ENCODE peak calls at places on chromosomes 5 and 9, in four cellular contexts. K, R, Q and V are unnamed samples. For H3K9me3, the result is how much of the 10 kb centered on the place peaks cover.

GRCh38 chr9:17470015-17470414 is 108.9 kb upstream of the SH3GL2 start:
- DNase-seq in K (no peak), R (no peak), Q (no peak), V (no peak)

GRCh38 chr9:129211686-129212085 is 33.6 kb upstream of the IER5L start:
- DNase-seq in K (no peak), R (no peak), Q (no peak), V (no peak)

GRCh38 chr9:27276182-27277030 is 20.5 kb downstream of the EQTN start:
- DNase-seq in K (peak), R (no peak), Q (no peak), V (peak)

GRCh38 chr5:32810812-32811211 is 99.7 kb downstream of the NPR3 start:
- DNase-seq in K (no peak), R (no peak), Q (no peak), V (no peak)

GRCh38 chr5:59829389-59829788 is 64.1 kb downstream of the PDE4D start:
- DNase-seq in K (no peak), R (no peak), Q (no peak), V (no peak)

GRCh38 chr5:91266184-91266705 is 116.9 kb downstream of the ARRDC3 start:
- DNase-seq in K (no peak), R (no peak), Q (no peak), V (no peak)

GRCh38 chr5:77638763-77639451 is 394 bp upstream of the OTP start:
- DNase-seq in K (peak), R (no peak), Q (no peak), V (no peak)

GRCh38 chr5:111774525-111774924 is 17.5 kb upstream of the NREP start:
- DNase-seq in K (peak), R (no peak), Q (no peak), V (no peak)

GRCh38 chr5:37448941-37449340 is 69.8 kb downstream of the WDR70 start:
- DNase-seq in K (no peak), R (no peak), Q (no peak), V (no peak)

GRCh38 chr5:83721878-83722779 is 1.5 kb upstream of the HAPLN1 start:
- DNase-seq in K (peak), R (peak), Q (peak), V (no peak)

GRCh38 chr5:176382721-176383120 is 5.7 kb downstream of the NOP16 start:
- DNase-seq in K (no peak), R (peak), Q (peak), V (no peak)

GRCh38 chr5:67089200-67089725 is 107.3 kb downstream of the CD180 start:
- DNase-seq in K (peak), R (no peak), Q (no peak), V (no peak)

GRCh38 chr9:132673355-132673754 is 3.1 kb downstream of the GTF3C4 start:
- DNase-seq in K (peak), R (no peak), Q (no peak), V (no peak)

GRCh38 chr9:133130721-133131244 is 9.7 kb upstream of the RALGDS start:
- DNase-seq in K (no peak), R (no peak), Q (no peak), V (no peak)

GRCh38 chr9:112849363-112849922 is 41.2 kb downstream of the SLC46A2 start:
- DNase-seq in K (no peak), R (no peak), Q (no peak), V (no peak)

GRCh38 chr9:35870351-35870923 is at the start of gene OR13J1:
- DNase-seq in K (no peak), R (no peak), Q (no peak), V (no peak)

GRCh38 chr9:125183054-125183453 is 6.5 kb downstream of the PPP6C start:
- DNase-seq in K (no peak), R (no peak), Q (no peak), V (no peak)

GRCh38 chr9:120742951-120743416 is 28.7 kb upstream of the MEGF9 start:
- DNase-seq in K (peak), R (no peak), Q (no peak), V (no peak)

GRCh38 chr5:96924016-96924443 is 11.8 kb upstream of the LNPEP start:
- DNase-seq in K (no peak), R (no peak), Q (no peak), V (no peak)

GRCh38 chr5:62284946-62285891 is 20.8 kb upstream of the KIF2A start:
- DNase-seq in K (no peak), R (no peak), Q (no peak), V (no peak)

GRCh38 chr9:5832093-5832542 is 799 bp downstream of the ERMP1 start:
- DNase-seq in K (no peak), R (no peak), Q (no peak), V (no peak)

GRCh38 chr9:83041771-83042170 is 21.2 kb downstream of the RASEF start:
- DNase-seq in K (no peak), R (no peak), Q (no peak), V (no peak)

GRCh38 chr5:15574806-15575205 is 74.8 kb downstream of the FBXL7 start:
- DNase-seq in K (no peak), R (no peak), Q (no peak), V (no peak)

GRCh38 chr5:157267025-157267424 is 1.1 kb downstream of the CYFIP2 start:
- DNase-seq in K (no peak), R (no peak), Q (no peak), V (no peak)

GRCh38 chr5:59360130-59360555 is 533.4 kb downstream of the PDE4D start:
- DNase-seq in K (no peak), R (no peak), Q (no peak), V (no peak)

DNA sequence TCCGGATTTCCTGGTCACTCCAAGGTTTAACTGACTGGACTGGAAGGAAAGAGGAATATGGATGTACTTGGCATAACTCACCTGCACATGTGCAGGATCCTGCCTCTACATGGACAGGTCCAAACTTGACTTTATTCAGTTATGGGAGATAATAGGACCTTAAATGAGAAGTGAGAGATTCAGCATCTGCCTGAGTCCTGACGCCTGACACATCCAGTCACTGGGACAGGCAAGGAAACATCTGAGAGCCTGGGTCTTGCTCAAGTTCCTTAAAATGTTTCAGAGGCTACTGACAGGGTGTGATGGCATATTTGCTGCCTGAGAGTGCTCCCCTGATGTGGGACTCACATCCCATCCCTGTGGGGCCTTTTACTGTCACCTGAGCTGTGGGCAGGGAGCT is 34.9 kb downstream of the ZNF354A start:
- DNase-seq in K (no peak), R (no peak), Q (no peak), V (no peak)
- H3K9me3 ChIP-seq in K (under half), R (under half), Q (under half), V (under half)

DNA sequence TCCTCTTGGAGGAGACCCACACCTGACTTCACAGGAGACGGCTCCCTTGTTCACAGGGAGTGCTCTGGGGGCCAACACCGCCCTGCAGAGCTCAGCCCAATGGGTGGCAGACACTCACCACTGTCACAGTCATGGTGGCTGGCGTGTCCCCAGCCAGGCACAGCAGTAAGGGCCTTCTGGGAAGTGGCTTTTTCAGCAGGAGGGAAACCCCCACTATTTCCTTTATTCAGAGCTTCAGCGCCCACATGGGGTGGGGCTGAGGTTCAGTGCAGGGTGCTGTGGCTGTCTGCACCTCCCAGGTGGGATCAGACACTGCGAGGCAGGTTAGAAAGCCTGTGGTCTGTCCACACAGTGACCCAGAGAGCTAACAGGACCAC is 3.6 kb upstream of the SNAPC4 start:
- DNase-seq in K (no peak), R (no peak), Q (no peak), V (no peak)
- H3K4me3 ChIP-seq in K (no peak), R (no peak), Q (no peak), V (no peak)

GRCh38 chr9:74102702-74103101 is 394.4 kb upstream of the RORB start:
- DNase-seq in K (no peak), R (no peak), Q (no peak), V (no peak)

GRCh38 chr9:74094766-74095165 is 402.4 kb upstream of the RORB start:
- DNase-seq in K (no peak), R (no peak), Q (no peak), V (no peak)

GRCh38 chr9:74095925-74096324 is 401.2 kb upstream of the RORB start:
- DNase-seq in K (no peak), R (no peak), Q (no peak), V (no peak)

GRCh38 chr9:74096420-74096819 is 400.7 kb upstream of the RORB start:
- DNase-seq in K (no peak), R (no peak), Q (no peak), V (no peak)

DNA sequence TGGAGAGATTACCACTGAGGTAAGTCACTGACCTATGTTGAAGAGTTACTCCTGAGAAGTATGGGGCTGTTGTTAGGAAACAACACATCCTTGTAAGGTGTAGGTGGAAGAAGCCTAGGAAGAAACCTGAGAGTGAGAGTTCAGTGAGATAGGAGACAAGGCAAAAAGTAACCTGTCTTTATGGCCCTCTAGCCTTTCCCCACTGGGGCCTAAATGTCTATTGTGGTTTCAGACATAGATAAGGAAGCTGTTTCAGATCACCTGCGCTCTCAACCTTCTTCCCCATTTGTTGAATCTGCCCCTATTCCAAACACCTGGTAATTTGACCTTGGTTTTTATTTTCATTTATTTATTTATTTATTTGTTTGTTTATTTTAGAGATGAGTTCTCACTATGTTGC is 397.1 kb upstream of the RORB start:
- DNase-seq in K (no peak), R (no peak), Q (no peak), V (no peak)
- H3K9me3 ChIP-seq in K (under half), R (under half), Q (under half), V (under half)

GRCh38 chr5:180314106-180314505 is 22.2 kb upstream of the MAPK9 start:
- DNase-seq in K (no peak), R (no peak), Q (no peak), V (no peak)
- H3K4me3 ChIP-seq in K (no peak), R (peak), Q (no peak), V (peak)

GRCh38 chr9:118533101-118533500 is 828.9 kb downstream of the TLR4 start:
- DNase-seq in K (no peak), R (no peak), Q (no peak), V (no peak)

GRCh38 chr9:118533850-118534249 is 829.6 kb downstream of the TLR4 start:
- DNase-seq in K (no peak), R (no peak), Q (no peak), V (no peak)

DNA sequence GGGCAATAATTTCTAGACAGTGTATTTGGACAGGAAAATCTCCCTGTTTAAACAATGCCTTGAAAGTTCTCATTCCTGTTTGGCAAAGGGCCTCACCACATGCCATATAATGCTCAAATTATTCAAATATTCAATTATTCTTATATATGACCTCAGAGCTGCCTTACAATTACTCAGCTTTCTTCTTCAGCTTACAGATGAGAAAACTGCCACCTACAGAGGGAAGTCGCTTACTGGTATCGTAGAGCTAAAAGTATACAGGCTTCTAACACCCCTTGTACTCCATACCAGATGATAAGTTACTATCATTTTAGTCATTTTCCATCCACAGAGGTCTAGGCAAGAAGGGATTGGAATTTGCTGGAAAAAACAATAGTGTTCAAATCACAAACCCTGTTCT is 830.3 kb downstream of the BRINP1 start:
- DNase-seq in K (no peak), R (no peak), Q (no peak), V (no peak)
- H3K9me3 ChIP-seq in K (under half), R (under half), Q (under half), V (under half)

DNA sequence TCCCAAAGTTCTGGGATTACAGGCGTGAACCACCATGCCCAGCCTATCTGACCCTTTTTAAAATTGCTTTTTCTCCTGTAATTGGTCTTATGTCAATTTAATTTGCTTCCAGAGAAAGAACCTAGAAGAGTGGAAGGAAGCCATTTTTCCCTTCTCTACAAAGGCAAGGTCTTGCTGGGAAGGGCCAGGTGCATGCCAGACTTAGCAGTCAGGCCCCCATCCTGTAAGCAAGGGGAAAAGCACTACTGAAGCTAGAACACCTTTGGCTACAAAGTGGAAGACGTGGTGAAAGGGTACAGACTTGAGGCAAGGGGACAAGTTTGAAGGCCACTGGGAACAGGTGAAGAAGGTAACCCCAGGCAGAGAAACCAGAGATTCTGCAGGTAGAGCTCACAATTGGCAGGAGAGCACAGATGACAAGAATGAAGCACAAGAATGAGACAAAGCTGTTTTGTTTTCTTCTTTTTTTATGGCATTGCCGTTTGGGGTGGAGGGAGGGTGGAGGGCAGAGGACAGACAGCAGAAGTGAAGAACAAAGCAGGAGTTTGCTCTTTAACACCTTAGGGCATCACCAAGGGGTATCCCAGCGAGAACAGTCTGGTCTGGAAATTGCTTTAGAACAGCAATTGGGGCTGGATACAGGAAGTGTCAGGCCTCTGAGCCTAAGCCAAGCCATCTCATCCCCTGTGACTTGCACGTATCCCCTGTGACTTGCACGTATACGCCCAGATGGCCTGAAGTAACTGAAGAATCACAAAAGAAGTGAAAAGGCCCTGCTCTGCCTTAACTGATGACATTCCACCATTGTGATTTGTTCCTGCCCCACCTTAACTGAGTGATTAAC is 72.8 kb downstream of the SERINC5 start:
- DNase-seq in K (peak), R (no peak), Q (no peak), V (no peak)
- H3K4me3 ChIP-seq in K (no peak), R (no peak), Q (no peak), V (no peak)

GRCh38 chr9:134439368-134439784 is 113.1 kb downstream of the RXRA start:
- DNase-seq in K (no peak), R (no peak), Q (no peak), V (no peak)
- H3K9me3 ChIP-seq in K (under half), R (under half), Q (under half), V (under half)

DNA sequence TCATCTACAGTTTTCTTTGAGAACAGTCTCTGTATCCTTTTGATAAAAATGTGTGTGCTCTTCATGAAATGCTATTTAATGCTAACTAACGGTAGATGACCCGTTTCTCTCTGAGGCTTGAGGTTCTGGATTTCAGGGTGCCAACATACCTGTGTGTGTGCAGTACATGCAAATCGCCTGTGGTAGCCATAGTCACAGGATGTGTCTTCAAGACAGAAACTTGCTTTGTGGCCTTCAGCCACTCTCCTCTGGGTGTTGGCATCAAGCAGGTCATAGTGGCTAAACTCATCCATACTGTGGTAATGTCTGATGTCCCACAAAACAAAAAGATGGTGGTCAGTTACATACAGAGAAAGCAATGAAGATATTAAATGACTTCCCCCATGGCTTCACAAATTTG is 4.2 kb downstream of the LOX start:
- DNase-seq in K (no peak), R (no peak), Q (no peak), V (no peak)
- H3K4me3 ChIP-seq in K (no peak), R (no peak), Q (no peak), V (no peak)

GRCh38 chr9:137733429-137733828 is 114.6 kb downstream of the EHMT1 start:
- DNase-seq in K (no peak), R (no peak), Q (no peak), V (no peak)
- H3K9me3 ChIP-seq in K (under half), R (under half), Q (under half), V (under half)

DNA sequence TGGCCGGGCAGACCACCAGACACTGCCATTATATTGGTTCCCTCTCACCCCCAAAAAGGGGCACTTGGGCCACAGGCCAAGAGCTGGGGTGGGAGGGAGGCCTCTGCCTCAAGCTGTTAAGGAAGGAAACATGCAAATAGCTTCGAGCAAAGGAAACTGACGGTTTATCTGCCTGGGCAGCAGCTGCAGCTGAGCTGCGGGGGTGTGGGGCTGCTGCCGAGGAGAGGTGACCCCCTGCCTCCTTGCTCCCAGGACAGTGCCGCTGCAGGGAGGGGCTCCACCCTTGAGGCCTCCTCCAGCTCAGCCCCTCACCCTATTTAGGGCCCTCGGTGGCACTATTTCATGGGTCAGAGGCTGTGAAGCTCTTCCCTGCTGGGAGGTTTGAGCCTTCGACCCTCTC is 789 bp downstream of the DOK3 start:
- DNase-seq in K (no peak), R (no peak), Q (no peak), V (no peak)
- H3K4me3 ChIP-seq in K (no peak), R (peak), Q (no peak), V (no peak)